ENCODE peak calls at places on chromosomes 12 and 14, in five cellular contexts. K is activated gamma-delta T cell treated with Interleukin-2 at 50 U/mL for 16 hours, C is Peyer's patch, W is HEK293T, F is activated T-cell treated with anti-CD3 and anti-CD28 coated beads for 1 hour. B is an unnamed sample.

GRCh38 chr12:10497602-10498001 is 8.1 kb upstream of the EIF2S3B start:
- DNase-seq in K (peak; percentile 66), W (peak; percentile 6), F (peak; percentile 27), C (no peak), B (no peak)

GRCh38 chr14:88490168-88490567 is 64.6 kb downstream of the PTPN21 start:
- DNase-seq in C (no peak), W (no peak), K (no peak), F (no peak), B (no peak)

GRCh38 chr12:70317781-70318180 is 48.3 kb upstream of the KCNMB4 start:
- DNase-seq in F (no peak), K (no peak), C (no peak), W (no peak), B (no peak)

GRCh38 chr12:46244273-46244672 is 24.6 kb downstream of the SLC38A1 start:
- DNase-seq in K (no peak), C (no peak), F (no peak), W (no peak), B (no peak)

GRCh38 chr14:22221508-22221907 is 367.5 kb downstream of the DAD1 start:
- DNase-seq in F (no peak), W (peak; percentile 35), K (no peak), C (no peak), B (no peak)

GRCh38 chr12:70824511-70824910 is 96.0 kb downstream of the PTPRR start:
- DNase-seq in K (no peak), C (no peak), W (no peak), F (no peak), B (no peak)

GRCh38 chr14:64440494-64440893 is 24.8 kb upstream of the AKAP5 start:
- DNase-seq in W (no peak), F (no peak), K (no peak), C (no peak), B (no peak)

GRCh38 chr14:104863923-104864266 is 1.2 kb upstream of the CEP170B start:
- DNase-seq in K (no peak), W (no peak), F (no peak), C (no peak), B (no peak)

GRCh38 chr12:105882404-105882803 is 256.4 kb downstream of the NUAK1 start:
- DNase-seq in K (no peak), F (no peak), C (no peak), W (no peak), B (no peak)

GRCh38 chr12:2944401-2945047 is 14.7 kb upstream of the TEAD4 start:
- DNase-seq in K (peak; percentile 30), W (peak; percentile 55), C (peak; percentile 76), F (peak; percentile 39), B (peak; percentile 80)

GRCh38 chr12:46384451-46385301 is 12.1 kb upstream of the SLC38A2 start:
- DNase-seq in F (no peak), W (no peak), K (no peak), C (no peak), B (no peak)

GRCh38 chr12:111580119-111580425 is 19.0 kb downstream of the ATXN2 start:
- DNase-seq in K (no peak), W (no peak), C (no peak), F (no peak), B (no peak)

GRCh38 chr14:91155626-91156089 is 41.8 kb downstream of the DGLUCY start:
- DNase-seq in F (no peak), W (no peak), C (no peak), K (no peak), B (no peak)

GRCh38 chr14:20934148-20934762 is 21.0 kb upstream of the RNASE2 start:
- DNase-seq in K (no peak), C (no peak), W (peak; percentile 77), F (peak; percentile 13), B (peak; percentile 47)